ENCODE peak calls at places on chromosomes 13 and 19, in four cellular contexts. S is LNCaP clone FGC, D is mucosa of descending colon, M is right atrium auricular region. J is an unnamed sample.

GRCh38 chr19:10946964-10947657 is 13.7 kb upstream of the SMARCA4 start:
- DNase-seq in S (no peak), D (no peak), M (no peak), J (peak; percentile 76)

GRCh38 chr13:112443191-112444000 is 67.2 kb downstream of the SPACA7 start:
- DNase-seq in S (no peak), D (no peak), M (peak; percentile 40), J (peak; percentile 6)

GRCh38 chr13:44865722-44866484 is 123.4 kb downstream of the NUFIP1 start:
- DNase-seq in S (no peak), D (no peak), M (peak; percentile 51), J (no peak)

GRCh38 chr19:4678881-4679379 is 8.8 kb upstream of the MYDGF start:
- DNase-seq in S (no peak), D (no peak), M (no peak), J (peak; percentile 26)

GRCh38 chr13:110070511-110071120 is 236.3 kb downstream of the COL4A1 start:
- DNase-seq in S (no peak), D (no peak), M (no peak), J (peak; percentile 90)

GRCh38 chr19:41887711-41888382 is 4.9 kb downstream of the ARHGEF1 start:
- DNase-seq in S (no peak), D (peak; percentile 78), M (no peak), J (peak; percentile 40)

GRCh38 chr19:5997371-5997770 is 19.4 kb upstream of the RANBP3 start:
- DNase-seq in S (no peak), D (no peak), M (no peak), J (no peak)

GRCh38 chr13:20303636-20304035 is 71.5 kb upstream of the GJB6 start:
- DNase-seq in S (no peak), D (no peak), M (no peak), J (peak; percentile 62)

GRCh38 chr19:4524808-4525562 is 6.7 kb upstream of the PLIN4 start:
- DNase-seq in S (no peak), D (peak; percentile 72), M (no peak), J (peak; percentile 55)

GRCh38 chr13:60331249-60332012 is 65.6 kb upstream of the TDRD3 start:
- DNase-seq in S (no peak), D (no peak), M (no peak), J (no peak)

GRCh38 chr19:19531951-19532805 is 3.5 kb downstream of the YJEFN3 start:
- DNase-seq in S (no peak), D (peak; percentile 89), M (peak; percentile 78), J (peak; percentile 67)

GRCh38 chr19:51441410-51442390 is 16.6 kb downstream of the SIGLEC8 start:
- DNase-seq in S (no peak), D (peak; percentile 55), M (no peak), J (no peak)

GRCh38 chr19:56162258-56162657 is 13.6 kb upstream of the GALP start:
- DNase-seq in S (no peak), D (no peak), M (no peak), J (peak; percentile 43)

GRCh38 chr13:111610077-111610476 is 289.6 kb downstream of the TEX29 start:
- DNase-seq in S (no peak), D (no peak), M (no peak), J (no peak)

GRCh38 chr19:934865-935422 is 9.1 kb downstream of the ARID3A start:
- DNase-seq in S (peak; percentile 95), D (peak; percentile 91), M (peak; percentile 83), J (peak; percentile 50)

GRCh38 chr19:2294377-2295335 is 12.7 kb upstream of the PEAK3 start:
- DNase-seq in S (no peak), D (peak; percentile 28), M (no peak), J (peak; percentile 39)

GRCh38 chr13:111007209-111007608 is 92.3 kb upstream of the ANKRD10 start:
- DNase-seq in S (no peak), D (no peak), M (no peak), J (no peak)

GRCh38 chr13:106133025-106133424 is 402.4 kb downstream of the EFNB2 start:
- DNase-seq in S (no peak), D (no peak), M (no peak), J (peak; percentile 93)

GRCh38 chr19:8149261-8150094 is at the start of gene FBN3:
- DNase-seq in S (no peak), D (no peak), M (no peak), J (no peak)

GRCh38 chr19:12603714-12604113 is 6.9 kb downstream of the ZNF490 start:
- DNase-seq in S (no peak), D (no peak), M (no peak), J (peak; percentile 46)

GRCh38 chr19:6821639-6822310 is 49.3 kb downstream of the VAV1 start:
- DNase-seq in S (no peak), D (no peak), M (no peak), J (no peak)

GRCh38 chr19:10193666-10194499 is 870 bp downstream of the DNMT1 start:
- DNase-seq in S (no peak), D (peak; percentile 65), M (peak; percentile 59), J (peak; percentile 40)

GRCh38 chr13:109979186-109979585 is 192.8 kb upstream of the IRS2 start:
- DNase-seq in S (no peak), D (no peak), M (no peak), J (no peak)

GRCh38 chr13:100707818-100708740 is 33.5 kb upstream of the TMTC4 start:
- DNase-seq in S (no peak), D (no peak), M (no peak), J (no peak)

GRCh38 chr13:38543561-38543960 is 143.3 kb upstream of the FREM2 start:
- DNase-seq in S (no peak), D (no peak), M (no peak), J (peak; percentile 26)

GRCh38 chr19:28605501-28606268 is 607.3 kb downstream of the UQCRFS1 start:
- DNase-seq in S (no peak), D (no peak), M (no peak), J (no peak)

GRCh38 chr19:46372901-46373572 is 26.1 kb downstream of the PPP5C start:
- DNase-seq in S (no peak), D (no peak), M (no peak), J (peak; percentile 46)

GRCh38 chr13:101144808-101145419 is 271.4 kb downstream of the NALCN start:
- DNase-seq in S (peak; percentile 14), D (no peak), M (no peak), J (peak; percentile 78)

GRCh38 chr19:17686027-17686511 is 2.1 kb downstream of the UNC13A start:
- DNase-seq in S (no peak), D (no peak), M (no peak), J (peak; percentile 10)

GRCh38 chr13:99982021-99982740 is 597 bp downstream of the ZIC2 start:
- DNase-seq in S (no peak), D (peak; percentile 48), M (peak; percentile 32), J (no peak)

GRCh38 chr13:23797276-23797903 is 91.8 kb downstream of the MIPEP start:
- DNase-seq in S (no peak), D (no peak), M (no peak), J (no peak)

GRCh38 chr13:24719139-24719538 is 38.9 kb downstream of the ATP12A start:
- DNase-seq in S (no peak), D (no peak), M (no peak), J (no peak)

GRCh38 chr19:4830768-4831265 is 695 bp downstream of the TICAM1 start:
- DNase-seq in S (no peak), D (peak; percentile 51), M (no peak), J (no peak)

GRCh38 chr13:76884167-76884566 is 2.0 kb downstream of the KCTD12 start:
- DNase-seq in S (no peak), D (peak; percentile 63), M (peak; percentile 74), J (peak; percentile 79)

GRCh38 chr13:97892717-97893116 is 60.8 kb upstream of the IPO5 start:
- DNase-seq in S (no peak), D (no peak), M (no peak), J (peak; percentile 38)
- TF ChIP-seq CTCF in S (no peak), D (no peak), M (no peak), J (no peak)

GRCh38 chr13:43054803-43055802 is 31.7 kb downstream of the DNAJC15 start:
- DNase-seq in S (no peak), D (peak; percentile 51), M (no peak), J (peak; percentile 90)
- H3K4me3 ChIP-seq in S (peak overlapping the region; percentile 31), D (no peak overlapping the region), M (peak overlapping the region; percentile 31), J (peak overlapping the region; percentile 53)

DNA sequence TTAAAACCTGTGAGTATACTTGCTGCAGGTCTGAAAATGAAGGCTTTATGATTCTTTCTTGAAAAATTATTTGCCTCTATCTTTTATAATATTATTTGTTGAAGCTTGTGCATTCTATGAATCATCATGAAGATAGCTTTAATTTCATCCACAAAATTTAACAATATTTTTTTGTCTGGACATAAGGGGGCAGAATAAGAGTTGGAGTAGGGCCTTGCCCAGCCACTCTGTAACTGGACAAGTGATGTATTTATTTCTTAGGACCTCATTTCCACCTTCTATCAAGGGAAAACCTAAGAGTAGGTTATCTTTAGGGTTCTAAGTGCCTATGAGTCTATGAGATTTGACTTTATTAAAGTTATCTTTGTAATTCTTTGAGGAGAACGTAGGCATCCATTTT is 49.9 kb downstream of the N4BP2L1 start:
- DNase-seq in S (no peak), D (no peak), M (no peak), J (peak; percentile 13)
- TF ChIP-seq CTCF in S (no peak), D (no peak), M (no peak), J (peak; percentile 23)

DNA sequence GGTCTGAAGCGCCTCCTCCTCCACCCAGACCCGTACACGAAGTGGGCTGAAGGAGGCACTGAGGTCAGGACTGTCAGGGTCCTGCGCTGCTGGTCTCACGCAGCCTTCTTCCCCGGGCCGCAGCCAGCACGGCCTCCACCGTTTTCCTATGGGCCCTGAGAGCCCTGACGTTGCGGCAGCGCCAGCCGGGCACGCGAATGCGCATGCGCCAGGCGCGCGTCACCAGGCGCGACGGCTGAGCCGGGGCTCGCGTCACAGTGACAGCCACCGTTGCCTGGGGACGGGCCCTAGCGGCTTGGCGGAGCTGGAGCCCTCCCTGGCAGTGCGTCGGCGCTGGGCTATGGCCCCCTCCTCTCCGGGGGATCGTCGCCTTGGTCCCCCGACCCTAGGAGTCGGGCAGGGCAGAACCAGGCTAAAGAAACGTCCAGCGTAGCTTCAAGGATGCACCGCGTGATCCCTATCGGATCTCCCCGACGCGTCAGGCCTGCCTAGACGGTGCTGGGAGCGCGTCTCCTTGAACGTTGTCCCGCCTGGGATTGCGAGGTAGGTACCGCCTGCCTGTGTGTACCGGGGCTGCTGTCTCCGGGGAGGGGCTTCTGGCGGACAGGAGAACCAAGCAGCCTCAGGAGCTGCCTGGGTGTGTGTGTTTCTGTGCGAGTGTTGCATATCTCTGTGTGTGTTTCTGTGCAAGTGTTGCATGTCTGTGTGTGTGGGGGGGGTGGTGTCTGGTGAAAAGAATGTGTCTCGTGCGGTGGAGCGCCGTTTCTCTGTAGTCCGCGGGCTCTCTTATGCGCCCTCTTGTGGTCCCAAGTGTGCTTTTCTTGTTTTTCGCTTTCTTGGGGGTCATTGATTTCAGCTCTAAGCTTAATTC is 43.2 kb downstream of the ZNF571 start:
- DNase-seq in S (no peak), D (peak; percentile 81), M (no peak), J (peak; percentile 78)
- H3K4me3 ChIP-seq in S (no peak overlapping the region), D (peak overlapping the region; percentile 35), M (peak overlapping the region; percentile 50), J (peak overlapping the region; percentile 87)

J was measured in choroid plexus epithelial cell.